ENCODE peak calls at places on chromosome 13, in four cellular contexts. U is cardiac muscle cell, C is nucleus accumbens, E is GM12865. V is an unnamed sample.

GRCh38 chr13:38538412-38538811 is 148.5 kb upstream of the FREM2 start:
- DNase-seq in U (no peak), C (no peak), E (no peak), V (no peak)

GRCh38 chr13:50080158-50080855 is 65.1 kb downstream of the KCNRG start:
- DNase-seq in C (peak), U (peak), E (peak), V (peak)

GRCh38 chr13:21625366-21625765 is 21.4 kb upstream of the MICU2 start:
- DNase-seq in E (peak), U (peak), C (no peak), V (peak)

GRCh38 chr13:41075034-41075433 is 13.7 kb downstream of the WBP4 start:
- DNase-seq in U (peak), C (no peak), E (peak), V (peak)

GRCh38 chr13:47798906-47799305 is 202.2 kb downstream of the SUCLA2 start:
- DNase-seq in C (no peak), E (peak), U (peak), V (no peak)

GRCh38 chr13:61286148-61286745 is 129.4 kb downstream of the PCDH20 start:
- DNase-seq in C (no peak), U (no peak), E (peak), V (peak)

GRCh38 chr13:111326981-111327642 is 6.7 kb downstream of the TEX29 start:
- DNase-seq in E (no peak), C (no peak), U (no peak), V (no peak)

GRCh38 chr13:60745343-60745742 is 348.3 kb downstream of the TDRD3 start:
- DNase-seq in U (no peak), C (no peak), E (no peak), V (no peak)

GRCh38 chr13:110108348-110109139 is 198.4 kb downstream of the COL4A1 start:
- DNase-seq in C (peak), U (peak), E (peak), V (peak)

GRCh38 chr13:95298169-95298940 is 2.9 kb downstream of the ABCC4 start:
- DNase-seq in E (no peak), U (no peak), C (no peak), V (no peak)

GRCh38 chr13:44268965-44269364 is 104.7 kb upstream of the SERP2 start:
- DNase-seq in U (no peak), E (no peak), C (no peak), V (no peak)